ENCODE peak calls at places on chromosomes 13 and 19, in four cellular contexts. One of them, this sample, is unnamed.

GRCh38 chr13:43877788-43878187 is 1.8 kb downstream of the CCDC122 start:
- DNase-seq in PC-9: no peak
- DNase-seq in left ventricle myocardium inferior: no peak
- DNase-seq in IMR-90: no peak
- DNase-seq in this sample: no peak

GRCh38 chr19:609001-609340 is 19.3 kb downstream of the HCN2 start:
- DNase-seq in PC-9: no peak
- DNase-seq in left ventricle myocardium inferior: peak; percentile 65
- DNase-seq in IMR-90: no peak
- DNase-seq in this sample: no peak

GRCh38 chr13:32134241-32134801 is 102.7 kb downstream of the FRY start:
- DNase-seq in PC-9: no peak
- DNase-seq in left ventricle myocardium inferior: no peak
- DNase-seq in IMR-90: peak; percentile 73
- DNase-seq in this sample: no peak

GRCh38 chr13:39144941-39145533 is 106.8 kb downstream of the NHLRC3 start:
- DNase-seq in PC-9: no peak
- DNase-seq in left ventricle myocardium inferior: peak; percentile 40
- DNase-seq in IMR-90: peak; percentile 70
- DNase-seq in this sample: no peak

GRCh38 chr19:31545766-31546165 is 196.5 kb upstream of the TSHZ3 start:
- DNase-seq in PC-9: no peak
- DNase-seq in left ventricle myocardium inferior: no peak
- DNase-seq in IMR-90: no peak
- DNase-seq in this sample: no peak

GRCh38 chr13:51453308-51453958 is 597 bp upstream of the INTS6 start:
- DNase-seq in PC-9: no peak
- DNase-seq in left ventricle myocardium inferior: peak; percentile 88
- DNase-seq in IMR-90: no peak
- DNase-seq in this sample: peak; percentile 62

GRCh38 chr13:113934576-113934975 is 39.3 kb downstream of the C13orf46 start:
- DNase-seq in PC-9: no peak
- DNase-seq in left ventricle myocardium inferior: no peak
- DNase-seq in IMR-90: no peak
- DNase-seq in this sample: peak; percentile 27

GRCh38 chr19:14002571-14003278 is 3.4 kb downstream of the RFX1 start:
- DNase-seq in PC-9: no peak
- DNase-seq in left ventricle myocardium inferior: peak; percentile 9
- DNase-seq in IMR-90: no peak
- DNase-seq in this sample: no peak

GRCh38 chr13:73088332-73088935 is 29.6 kb downstream of the KLF5 start:
- DNase-seq in PC-9: no peak
- DNase-seq in left ventricle myocardium inferior: no peak
- DNase-seq in IMR-90: no peak
- DNase-seq in this sample: no peak

GRCh38 chr19:8487137-8487851 is 15.1 kb downstream of the PRAM1 start:
- DNase-seq in PC-9: no peak
- DNase-seq in left ventricle myocardium inferior: no peak
- DNase-seq in IMR-90: no peak
- DNase-seq in this sample: no peak

GRCh38 chr13:109743706-109744453 is 42.5 kb downstream of the IRS2 start:
- DNase-seq in PC-9: peak; percentile 100
- DNase-seq in left ventricle myocardium inferior: no peak
- DNase-seq in IMR-90: peak; percentile 78
- DNase-seq in this sample: peak; percentile 91

GRCh38 chr13:75368167-75368566 is 113.8 kb downstream of the TBC1D4 start:
- DNase-seq in PC-9: no peak
- DNase-seq in left ventricle myocardium inferior: no peak
- DNase-seq in IMR-90: peak; percentile 92
- DNase-seq in this sample: no peak

GRCh38 chr19:15438577-15438976 is 11.2 kb downstream of the WIZ start:
- DNase-seq in PC-9: peak; percentile 8
- DNase-seq in left ventricle myocardium inferior: no peak
- DNase-seq in IMR-90: no peak
- DNase-seq in this sample: no peak

GRCh38 chr13:54356849-54357248 is 1328.2 kb downstream of the OLFM4 start:
- DNase-seq in PC-9: no peak
- DNase-seq in left ventricle myocardium inferior: no peak
- DNase-seq in IMR-90: no peak
- DNase-seq in this sample: no peak

GRCh38 chr13:26485786-26486185 is 71.7 kb upstream of the WASF3 start:
- DNase-seq in PC-9: no peak
- DNase-seq in left ventricle myocardium inferior: no peak
- DNase-seq in IMR-90: no peak
- DNase-seq in this sample: no peak

GRCh38 chr19:15439078-15439799 is 10.5 kb downstream of the WIZ start:
- DNase-seq in PC-9: no peak
- DNase-seq in left ventricle myocardium inferior: no peak
- DNase-seq in IMR-90: no peak
- DNase-seq in this sample: peak; percentile 58

GRCh38 chr13:71867101-71867814 is at the start of gene DACH1:
- DNase-seq in PC-9: no peak
- DNase-seq in left ventricle myocardium inferior: peak; percentile 45
- DNase-seq in IMR-90: peak; percentile 20
- DNase-seq in this sample: no peak

GRCh38 chr19:46330319-46330918 is 16.5 kb upstream of the PPP5C start:
- DNase-seq in PC-9: no peak
- DNase-seq in left ventricle myocardium inferior: no peak
- DNase-seq in IMR-90: no peak
- DNase-seq in this sample: no peak

GRCh38 chr13:19601749-19602725 is 31.4 kb upstream of the MPHOSPH8 start:
- DNase-seq in PC-9: peak; percentile 46
- DNase-seq in left ventricle myocardium inferior: peak; percentile 38
- DNase-seq in IMR-90: peak; percentile 27
- DNase-seq in this sample: no peak

GRCh38 chr13:100361504-100361903 is 227.1 kb downstream of the GGACT start:
- DNase-seq in PC-9: no peak
- DNase-seq in left ventricle myocardium inferior: no peak
- DNase-seq in IMR-90: peak; percentile 62
- DNase-seq in this sample: no peak

GRCh38 chr19:53912653-53913052 is 3.6 kb downstream of the CACNG7 start:
- DNase-seq in PC-9: no peak
- DNase-seq in left ventricle myocardium inferior: no peak
- DNase-seq in IMR-90: no peak
- DNase-seq in this sample: no peak

GRCh38 chr13:42377640-42378382 is 105.9 kb downstream of the AKAP11 start:
- DNase-seq in PC-9: no peak
- DNase-seq in left ventricle myocardium inferior: no peak
- DNase-seq in IMR-90: no peak
- DNase-seq in this sample: no peak

GRCh38 chr13:23899555-23899954 is 2.3 kb upstream of the C1QTNF9B start:
- DNase-seq in PC-9: no peak
- DNase-seq in left ventricle myocardium inferior: no peak
- DNase-seq in IMR-90: peak; percentile 74
- DNase-seq in this sample: no peak

DNA sequence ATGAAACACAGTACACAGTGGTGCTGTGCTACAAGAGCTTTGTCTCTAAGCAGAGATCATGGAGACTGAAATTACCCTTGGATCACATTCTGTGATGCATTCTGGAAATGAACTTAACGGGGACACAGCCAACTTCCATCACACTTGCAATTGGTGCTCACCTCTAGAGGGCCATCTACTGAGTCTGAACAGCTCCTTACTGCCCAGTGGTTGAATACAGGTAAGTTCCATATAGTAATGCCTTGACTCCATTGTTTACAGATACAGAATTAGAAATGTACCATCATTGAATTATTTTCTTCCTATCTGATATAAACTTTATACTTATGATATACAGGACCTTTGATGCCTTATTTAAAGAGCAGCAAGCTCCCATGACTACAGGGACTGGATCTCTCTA is 686.4 kb downstream of the PCDH9 start:
- DNase-seq in PC-9: no peak
- DNase-seq in left ventricle myocardium inferior: no peak
- DNase-seq in IMR-90: no peak
- DNase-seq in this sample: no peak
- TF ChIP-seq CTCF in PC-9: no peak
- TF ChIP-seq CTCF in left ventricle myocardium inferior: no peak
- TF ChIP-seq CTCF in IMR-90: no peak
- TF ChIP-seq CTCF in this sample: peak; percentile 16

GRCh38 chr13:111114362-111115050 is 604 bp upstream of the ARHGEF7 start:
- DNase-seq in PC-9: no peak
- DNase-seq in left ventricle myocardium inferior: peak; percentile 58
- DNase-seq in IMR-90: peak; percentile 43
- DNase-seq in this sample: no peak
- H3K27me3 ChIP-seq in PC-9: peaks cover 83% of the 10 kb centered on the region
- H3K27me3 ChIP-seq in left ventricle myocardium inferior: peaks cover 49% of the 10 kb centered on the region
- H3K27me3 ChIP-seq in IMR-90: peaks cover 69% of the 10 kb centered on the region
- H3K27me3 ChIP-seq in this sample: peaks cover 88% of the 10 kb centered on the region

GRCh38 chr19:1814391-1814790 is 2.3 kb upstream of the ATP8B3 start:
- DNase-seq in PC-9: no peak
- DNase-seq in left ventricle myocardium inferior: no peak
- DNase-seq in IMR-90: no peak
- DNase-seq in this sample: no peak

GRCh38 chr19:1817553-1818179 is 5.6 kb upstream of the ATP8B3 start:
- DNase-seq in PC-9: no peak
- DNase-seq in left ventricle myocardium inferior: peak; percentile 45
- DNase-seq in IMR-90: no peak
- DNase-seq in this sample: no peak

GRCh38 chr19:1816530-1817298 is 4.6 kb upstream of the ATP8B3 start:
- DNase-seq in PC-9: no peak
- DNase-seq in left ventricle myocardium inferior: no peak
- DNase-seq in IMR-90: no peak
- DNase-seq in this sample: no peak

GRCh38 chr19:1814833-1815604 is 2.9 kb upstream of the ATP8B3 start:
- DNase-seq in PC-9: no peak
- DNase-seq in left ventricle myocardium inferior: no peak
- DNase-seq in IMR-90: no peak
- DNase-seq in this sample: no peak

GRCh38 chr19:1815605-1816529 is 3.8 kb upstream of the ATP8B3 start:
- DNase-seq in PC-9: no peak
- DNase-seq in left ventricle myocardium inferior: no peak
- DNase-seq in IMR-90: no peak
- DNase-seq in this sample: no peak
- H3K36me3 ChIP-seq in PC-9: no peaks in the 10 kb centered on the region
- H3K36me3 ChIP-seq in left ventricle myocardium inferior: peaks cover 61% of the 10 kb centered on the region
- H3K36me3 ChIP-seq in IMR-90: peaks cover 40% of the 10 kb centered on the region
- H3K36me3 ChIP-seq in this sample: peaks cover 20% of the 10 kb centered on the region

DNA sequence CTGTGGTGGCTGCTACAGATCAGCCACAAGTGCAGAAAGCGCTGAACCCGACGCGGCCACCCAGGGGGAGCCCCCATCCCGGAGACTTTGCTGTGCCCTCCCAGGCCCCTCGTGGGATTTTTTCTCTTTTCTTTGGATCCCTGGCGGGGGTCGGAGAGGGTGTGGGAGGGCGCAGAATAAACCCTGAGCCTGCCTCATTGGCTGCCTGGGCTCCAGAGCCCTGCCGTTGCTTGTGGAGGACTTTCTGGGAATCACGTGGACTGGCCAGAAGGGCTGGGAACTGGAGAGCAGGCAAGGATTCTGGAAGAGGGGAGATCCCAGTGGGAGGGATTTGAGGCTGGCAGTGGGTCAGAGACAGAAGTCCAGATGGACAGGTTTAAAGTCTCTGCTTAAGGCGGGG is 24.9 kb downstream of the GADD45B start:
- DNase-seq in PC-9: no peak
- DNase-seq in left ventricle myocardium inferior: no peak
- DNase-seq in IMR-90: no peak
- DNase-seq in this sample: no peak
- TF ChIP-seq CTCF in PC-9: no peak
- TF ChIP-seq CTCF in left ventricle myocardium inferior: no peak
- TF ChIP-seq CTCF in IMR-90: no peak
- TF ChIP-seq CTCF in this sample: no peak

DNA sequence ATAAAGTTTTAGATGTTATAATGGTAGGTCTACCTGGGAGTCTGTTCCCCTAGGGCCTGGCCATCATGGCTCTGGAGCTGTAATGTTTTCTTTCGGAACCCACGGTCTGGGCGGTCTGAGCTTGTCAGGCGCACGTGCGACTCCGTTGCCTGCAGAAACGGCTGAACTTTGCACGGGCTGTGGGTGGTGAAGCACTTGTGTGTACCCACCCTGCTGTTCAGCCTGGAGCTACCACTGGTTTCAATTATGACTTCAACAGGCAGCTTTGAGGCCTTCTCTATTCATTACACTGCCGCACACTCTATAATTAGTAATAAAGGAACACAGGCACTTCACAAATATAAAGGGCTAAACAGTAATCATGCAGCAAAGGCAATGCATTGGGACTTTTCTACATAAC is 6.0 kb downstream of the PCDH8 start:
- DNase-seq in PC-9: no peak
- DNase-seq in left ventricle myocardium inferior: no peak
- DNase-seq in IMR-90: no peak
- DNase-seq in this sample: no peak
- H3K27me3 ChIP-seq in PC-9: peaks cover 52% of the 10 kb centered on the region
- H3K27me3 ChIP-seq in left ventricle myocardium inferior: peaks cover 99% of the 10 kb centered on the region
- H3K27me3 ChIP-seq in IMR-90: peaks cover 24% of the 10 kb centered on the region
- H3K27me3 ChIP-seq in this sample: peaks cover 45% of the 10 kb centered on the region

GRCh38 chr19:5122121-5122400 is 153.1 kb downstream of the KDM4B start:
- DNase-seq in PC-9: no peak
- DNase-seq in left ventricle myocardium inferior: no peak
- DNase-seq in IMR-90: no peak
- DNase-seq in this sample: no peak

GRCh38 chr19:5121286-5122120 is 152.6 kb downstream of the KDM4B start:
- DNase-seq in PC-9: no peak
- DNase-seq in left ventricle myocardium inferior: no peak
- DNase-seq in IMR-90: no peak
- DNase-seq in this sample: no peak

GRCh38 chr19:5119297-5119998 is 150.5 kb downstream of the KDM4B start:
- DNase-seq in PC-9: no peak
- DNase-seq in left ventricle myocardium inferior: no peak
- DNase-seq in IMR-90: no peak
- DNase-seq in this sample: no peak

GRCh38 chr19:5120833-5121232 is 151.9 kb downstream of the KDM4B start:
- DNase-seq in PC-9: no peak
- DNase-seq in left ventricle myocardium inferior: no peak
- DNase-seq in IMR-90: no peak
- DNase-seq in this sample: no peak

GRCh38 chr19:5120321-5120720 is 151.4 kb downstream of the KDM4B start:
- DNase-seq in PC-9: no peak
- DNase-seq in left ventricle myocardium inferior: no peak
- DNase-seq in IMR-90: no peak
- DNase-seq in this sample: no peak
- H3K36me3 ChIP-seq in PC-9: no peaks in the 10 kb centered on the region
- H3K36me3 ChIP-seq in left ventricle myocardium inferior: peaks cover 52% of the 10 kb centered on the region
- H3K36me3 ChIP-seq in IMR-90: peaks cover 48% of the 10 kb centered on the region
- H3K36me3 ChIP-seq in this sample: no peaks in the 10 kb centered on the region

DNA sequence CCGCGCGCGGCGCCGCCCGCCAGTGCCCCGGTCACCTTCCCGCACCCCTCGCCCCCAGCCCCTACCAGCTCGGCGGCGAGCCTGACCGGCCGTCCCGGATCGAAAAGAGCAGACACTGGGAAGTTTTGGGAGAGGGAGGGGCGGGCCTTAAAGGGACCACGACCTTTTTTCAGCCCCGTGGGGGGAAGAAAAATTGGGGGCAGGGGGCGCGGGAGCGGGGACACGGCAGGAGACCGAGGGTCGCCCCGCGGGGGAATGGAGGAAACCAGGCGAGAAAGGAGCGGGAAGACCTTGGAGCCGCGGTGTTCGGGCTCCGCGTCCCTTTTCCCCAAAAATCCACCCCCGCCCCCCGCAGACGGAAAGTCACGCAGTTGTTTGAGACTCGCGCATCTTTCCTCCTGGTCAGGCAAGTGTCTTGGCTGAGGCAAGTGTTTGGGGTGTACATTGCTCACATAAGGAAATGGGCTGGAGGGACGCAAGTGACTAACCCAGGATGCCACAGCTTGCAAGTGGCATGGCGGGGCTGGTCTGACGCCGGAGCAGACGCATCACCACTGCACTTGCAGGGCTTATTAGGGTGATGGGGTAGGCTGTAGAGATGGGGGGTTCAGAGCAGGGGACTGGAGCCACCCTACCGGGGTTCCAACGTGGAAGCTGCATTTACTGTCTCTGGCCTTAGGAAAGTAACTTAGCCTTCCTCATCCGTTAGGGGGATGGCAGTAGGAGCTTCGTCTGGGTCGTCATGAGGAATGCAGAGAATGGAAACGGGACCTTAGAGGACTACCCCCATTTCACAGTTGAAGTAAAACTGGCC is 2.7 kb upstream of the HNRNPL start:
- DNase-seq in PC-9: peak; percentile 81
- DNase-seq in left ventricle myocardium inferior: peak; percentile 69
- DNase-seq in IMR-90: peak; percentile 79
- DNase-seq in this sample: no peak
- TF ChIP-seq CTCF in PC-9: no peak
- TF ChIP-seq CTCF in left ventricle myocardium inferior: no peak
- TF ChIP-seq CTCF in IMR-90: no peak
- TF ChIP-seq CTCF in this sample: no peak

This sample was measured in RWPE2.